ENCODE peak calls at places on chromosomes 12 and 14, in six cellular contexts. X, P, A, U, K and V are unnamed samples.

GRCh38 chr12:11812558-11813421 is 163.3 kb downstream of the ETV6 start:
- DNase-seq in X (peak), P (peak), A (no peak), U (peak), K (peak), V (peak)

GRCh38 chr12:68067762-68068376 is 78.6 kb downstream of the IFNG-AS1 start:
- DNase-seq in X (no peak), P (no peak), A (no peak), U (no peak), K (no peak), V (peak)

GRCh38 chr14:35044939-35045797 is 904 bp upstream of the FAM177A1 start:
- DNase-seq in X (no peak), P (no peak), A (no peak), U (no peak), K (peak), V (no peak)

GRCh38 chr12:66239295-66239694 is 50.3 kb downstream of the IRAK3 start:
- DNase-seq in X (no peak), P (no peak), A (no peak), U (no peak), K (no peak), V (peak)

GRCh38 chr12:57581802-57582201 is 9.2 kb upstream of the PIP4K2C start:
- DNase-seq in X (no peak), P (no peak), A (no peak), U (no peak), K (no peak), V (no peak)

GRCh38 chr14:21309956-21310355 is 30.1 kb downstream of the RPGRIP1 start:
- DNase-seq in X (no peak), P (no peak), A (no peak), U (no peak), K (no peak), V (no peak)

GRCh38 chr12:131351319-131352028 is 359.4 kb upstream of the SFSWAP start:
- DNase-seq in X (no peak), P (no peak), A (no peak), U (no peak), K (no peak), V (peak)

GRCh38 chr14:33564774-33565630 is 385.9 kb downstream of the EGLN3 start:
- DNase-seq in X (no peak), P (no peak), A (no peak), U (no peak), K (no peak), V (peak)

GRCh38 chr12:14769462-14769836 is 33.8 kb downstream of the WBP11 start:
- DNase-seq in X (peak), P (peak), A (peak), U (no peak), K (no peak), V (peak)

GRCh38 chr12:750356-751191 is 1.8 kb upstream of the WNK1 start:
- DNase-seq in X (no peak), P (no peak), A (no peak), U (no peak), K (no peak), V (no peak)

GRCh38 chr12:121570467-121571283 is 10.1 kb downstream of the KDM2B start:
- DNase-seq in X (no peak), P (no peak), A (no peak), U (no peak), K (no peak), V (no peak)

GRCh38 chr12:25377475-25378179 is 126.9 kb upstream of the KRAS start:
- DNase-seq in X (no peak), P (no peak), A (no peak), U (peak), K (peak), V (peak)

GRCh38 chr12:3931206-3931605 is 58.0 kb upstream of the PARP11 start:
- DNase-seq in X (no peak), P (no peak), A (no peak), U (peak), K (no peak), V (no peak)

GRCh38 chr12:111424793-111425251 is 19.1 kb downstream of the SH2B3 start:
- DNase-seq in X (no peak), P (no peak), A (no peak), U (no peak), K (no peak), V (peak)

GRCh38 chr12:109718390-109718789 is 4.8 kb downstream of the FAM222A start:
- DNase-seq in X (peak), P (peak), A (no peak), U (no peak), K (no peak), V (peak)

GRCh38 chr14:69716483-69717187 is 50.3 kb upstream of the SRSF5 start:
- DNase-seq in X (no peak), P (no peak), A (no peak), U (no peak), K (no peak), V (peak)

GRCh38 chr12:4447151-4447550 is 1.5 kb upstream of the FGF6 start:
- DNase-seq in X (no peak), P (no peak), A (no peak), U (no peak), K (no peak), V (no peak)

GRCh38 chr14:77022219-77022852 is 6.2 kb downstream of the IRF2BPL start:
- DNase-seq in X (no peak), P (no peak), A (no peak), U (no peak), K (no peak), V (no peak)

GRCh38 chr12:92735131-92735721 is 32.4 kb downstream of the PLEKHG7 start:
- DNase-seq in X (no peak), P (no peak), A (no peak), U (no peak), K (no peak), V (peak)

GRCh38 chr12:101707131-101707782 is 9.8 kb downstream of the CHPT1 start:
- DNase-seq in X (no peak), P (no peak), A (no peak), U (no peak), K (no peak), V (no peak)

GRCh38 chr12:4015225-4016076 is 142.3 kb upstream of the PARP11 start:
- DNase-seq in X (no peak), P (no peak), A (no peak), U (no peak), K (no peak), V (peak)

GRCh38 chr14:85529803-85530574 is at the start of gene FLRT2:
- DNase-seq in X (peak), P (peak), A (no peak), U (no peak), K (no peak), V (peak)

GRCh38 chr12:16245199-16245598 is 32.3 kb downstream of the SLC15A5 start:
- DNase-seq in X (no peak), P (no peak), A (no peak), U (no peak), K (no peak), V (no peak)

GRCh38 chr14:71163050-71163841 is 256.0 kb downstream of the PCNX1 start:
- DNase-seq in X (no peak), P (no peak), A (no peak), U (no peak), K (no peak), V (no peak)

GRCh38 chr14:104119119-104119699 is 19.2 kb upstream of the KIF26A start:
- DNase-seq in X (no peak), P (no peak), A (no peak), U (no peak), K (no peak), V (no peak)

GRCh38 chr14:80584638-80585505 is 356.7 kb downstream of the CEP128 start:
- DNase-seq in X (peak), P (no peak), A (no peak), U (no peak), K (no peak), V (peak)

GRCh38 chr12:103273645-103274044 is 222.1 kb downstream of the C12orf42 start:
- DNase-seq in X (no peak), P (no peak), A (no peak), U (no peak), K (no peak), V (peak)

GRCh38 chr12:49017764-49018281 is 753 bp downstream of the PRKAG1 start:
- DNase-seq in X (peak), P (no peak), A (no peak), U (no peak), K (no peak), V (no peak)

GRCh38 chr12:105538880-105539279 is 208.4 kb downstream of the C12orf75 start:
- DNase-seq in X (no peak), P (no peak), A (no peak), U (no peak), K (no peak), V (no peak)

GRCh38 chr12:1864867-1865266 is 44.5 kb downstream of the LRTM2 start:
- DNase-seq in X (no peak), P (no peak), A (no peak), U (no peak), K (no peak), V (no peak)

GRCh38 chr12:5438671-5439200 is 6.8 kb downstream of the NTF3 start:
- DNase-seq in X (no peak), P (no peak), A (no peak), U (no peak), K (no peak), V (peak)

GRCh38 chr12:57456737-57457490 is 1.8 kb downstream of the INHBE start:
- DNase-seq in X (no peak), P (no peak), A (no peak), U (no peak), K (no peak), V (no peak)

GRCh38 chr14:86799244-86799647 is 1193.7 kb downstream of the GALC start:
- DNase-seq in X (no peak), P (no peak), A (no peak), U (no peak), K (no peak), V (no peak)

GRCh38 chr12:38664661-38665269 is 240.6 kb downstream of the CPNE8 start:
- DNase-seq in X (peak), P (no peak), A (no peak), U (no peak), K (no peak), V (peak)